ENCODE peak calls at places on chromosomes 7 and 10, in seven cellular contexts. P, O, B, M, G, X and K are unnamed samples.

GRCh38 chr10:132138596-132138995 is 48.2 kb upstream of the DPYSL4 start:
- DNase-seq in P (no peak), O (no peak), B (no peak), M (no peak), G (no peak), X (no peak), K (no peak)

GRCh38 chr10:77111611-77112550 is 525.7 kb downstream of the KCNMA1 start:
- DNase-seq in P (no peak), O (no peak), B (peak; percentile 75), M (no peak), G (no peak), X (peak; percentile 99), K (peak; percentile 86)

GRCh38 chr7:26291699-26292538 is at the start of gene SNX10:
- DNase-seq in P (peak; percentile 74), O (no peak), B (no peak), M (peak; percentile 50), G (no peak), X (peak; percentile 72), K (peak; percentile 8)

GRCh38 chr7:129776397-129776792 is 164.9 kb downstream of the NRF1 start:
- DNase-seq in P (no peak), O (no peak), B (no peak), M (no peak), G (no peak), X (no peak), K (no peak)

GRCh38 chr10:71076473-71077142 is 135.8 kb upstream of the UNC5B start:
- DNase-seq in P (peak; percentile 34), O (no peak), B (no peak), M (no peak), G (no peak), X (no peak), K (no peak)

GRCh38 chr7:45593877-45594276 is 19.7 kb downstream of the ADCY1 start:
- DNase-seq in P (no peak), O (no peak), B (no peak), M (no peak), G (no peak), X (no peak), K (no peak)

GRCh38 chr7:133562617-133563016 is 309.7 kb downstream of the EXOC4 start:
- DNase-seq in P (no peak), O (no peak), B (peak; percentile 78), M (no peak), G (no peak), X (no peak), K (peak; percentile 57)

GRCh38 chr10:103967433-103968142 is 648 bp downstream of the SLK start:
- DNase-seq in P (peak; percentile 38), O (no peak), B (peak; percentile 8), M (no peak), G (no peak), X (peak; percentile 37), K (peak; percentile 21)

GRCh38 chr7:6705959-6706665 is 635 bp downstream of the ZNF12 start:
- DNase-seq in P (peak; percentile 57), O (no peak), B (peak; percentile 36), M (peak; percentile 5), G (no peak), X (no peak), K (peak; percentile 18)

GRCh38 chr7:120806669-120807068 is 51.3 kb downstream of the TSPAN12 start:
- DNase-seq in P (no peak), O (no peak), B (no peak), M (no peak), G (no peak), X (peak; percentile 34), K (no peak)

GRCh38 chr10:45655219-45655618 is 17.4 kb downstream of the ZFAND4 start:
- DNase-seq in P (no peak), O (no peak), B (no peak), M (no peak), G (no peak), X (no peak), K (no peak)

GRCh38 chr7:157404845-157405481 is 68.2 kb downstream of the DNAJB6 start:
- DNase-seq in P (no peak), O (no peak), B (peak; percentile 56), M (no peak), G (no peak), X (peak; percentile 95), K (peak; percentile 94)